ENCODE peak calls at places on chromosomes 6 and 20, in four cellular contexts. One of them, this sample, is unnamed. For H3K4me1, the result is how much of the 10 kb centered on the place peaks cover.

GRCh38 chr20:49340161-49340966 is 62.5 kb upstream of the ZNFX1 start:
- DNase-seq in adipocyte: no peak
- DNase-seq in adrenal gland: no peak
- DNase-seq in H9: no peak
- DNase-seq in this sample: no peak

GRCh38 chr6:354631-355280 is 36.8 kb upstream of the IRF4 start:
- DNase-seq in adipocyte: no peak
- DNase-seq in adrenal gland: no peak
- DNase-seq in H9: no peak
- DNase-seq in this sample: peak

GRCh38 chr6:5705256-5705655 is 301.5 kb downstream of the NRN1 start:
- DNase-seq in adipocyte: no peak
- DNase-seq in adrenal gland: no peak
- DNase-seq in H9: no peak
- DNase-seq in this sample: no peak

GRCh38 chr20:46123482-46124245 is 5.5 kb downstream of the CD40 start:
- DNase-seq in adipocyte: no peak
- DNase-seq in adrenal gland: no peak
- DNase-seq in H9: no peak
- DNase-seq in this sample: no peak

GRCh38 chr6:136090929-136091328 is 159.2 kb downstream of the MTFR2 start:
- DNase-seq in adipocyte: no peak
- DNase-seq in adrenal gland: no peak
- DNase-seq in H9: no peak
- DNase-seq in this sample: no peak

GRCh38 chr6:17705778-17706579 is 746 bp downstream of the NUP153 start:
- DNase-seq in adipocyte: peak
- DNase-seq in adrenal gland: peak
- DNase-seq in H9: peak
- DNase-seq in this sample: peak

GRCh38 chr6:160431791-160432404 is 83.7 kb downstream of the SLC22A3 start:
- DNase-seq in adipocyte: no peak
- DNase-seq in adrenal gland: no peak
- DNase-seq in H9: no peak
- DNase-seq in this sample: no peak

GRCh38 chr20:8464368-8464767 is 332.3 kb downstream of the PLCB1 start:
- DNase-seq in adipocyte: no peak
- DNase-seq in adrenal gland: no peak
- DNase-seq in H9: no peak
- DNase-seq in this sample: peak

GRCh38 chr6:85747093-85747492 is 104.4 kb upstream of the SYNCRIP start:
- DNase-seq in adipocyte: peak
- DNase-seq in adrenal gland: no peak
- DNase-seq in H9: no peak
- DNase-seq in this sample: no peak

GRCh38 chr6:168196385-168196860 is 117.4 kb upstream of the FRMD1 start:
- DNase-seq in adipocyte: no peak
- DNase-seq in adrenal gland: no peak
- DNase-seq in H9: peak
- DNase-seq in this sample: no peak

GRCh38 chr6:143337201-143337949 is 113.1 kb downstream of the ADAT2 start:
- DNase-seq in adipocyte: no peak
- DNase-seq in adrenal gland: peak
- DNase-seq in H9: peak
- DNase-seq in this sample: peak

GRCh38 chr20:23003077-23003476 is 32.0 kb upstream of the SSTR4 start:
- DNase-seq in adipocyte: no peak
- DNase-seq in adrenal gland: no peak
- DNase-seq in H9: no peak
- DNase-seq in this sample: no peak

GRCh38 chr6:34982424-34982852 is 93.4 kb downstream of the ANKS1A start:
- DNase-seq in adipocyte: peak
- DNase-seq in adrenal gland: no peak
- DNase-seq in H9: no peak
- DNase-seq in this sample: peak

GRCh38 chr6:147821266-147821665 is 312.8 kb downstream of the SAMD5 start:
- DNase-seq in adipocyte: no peak
- DNase-seq in adrenal gland: no peak
- DNase-seq in H9: no peak
- DNase-seq in this sample: no peak

GRCh38 chr20:41386502-41387427 is 20.1 kb upstream of the EMILIN3 start:
- DNase-seq in adipocyte: peak
- DNase-seq in adrenal gland: no peak
- DNase-seq in H9: no peak
- DNase-seq in this sample: no peak

GRCh38 chr20:36645998-36646397 is at the start of gene SLA2:
- DNase-seq in adipocyte: no peak
- DNase-seq in adrenal gland: no peak
- DNase-seq in H9: no peak
- DNase-seq in this sample: peak

GRCh38 chr20:62975812-62976413 is 23.4 kb downstream of the SLC17A9 start:
- DNase-seq in adipocyte: no peak
- DNase-seq in adrenal gland: no peak
- DNase-seq in H9: no peak
- DNase-seq in this sample: no peak
- H3K4me1 ChIP-seq in adipocyte: under half
- H3K4me1 ChIP-seq in adrenal gland: under half
- H3K4me1 ChIP-seq in H9: under half
- H3K4me1 ChIP-seq in this sample: under half

GRCh38 chr6:122043421-122043820 is 356.0 kb upstream of the HSF2 start:
- DNase-seq in adipocyte: peak
- DNase-seq in adrenal gland: no peak
- DNase-seq in H9: no peak
- DNase-seq in this sample: no peak
- H3K4me1 ChIP-seq in adipocyte: under half
- H3K4me1 ChIP-seq in adrenal gland: under half
- H3K4me1 ChIP-seq in H9: under half
- H3K4me1 ChIP-seq in this sample: under half

GRCh38 chr6:45988635-45989034 is 27.0 kb downstream of the CLIC5 start:
- DNase-seq in adipocyte: no peak
- DNase-seq in adrenal gland: no peak
- DNase-seq in H9: peak
- DNase-seq in this sample: no peak
- H3K4me1 ChIP-seq in adipocyte: under half
- H3K4me1 ChIP-seq in adrenal gland: under half
- H3K4me1 ChIP-seq in H9: under half
- H3K4me1 ChIP-seq in this sample: under half

GRCh38 chr6:159181914-159182313 is 12.7 kb downstream of the FNDC1 start:
- DNase-seq in adipocyte: no peak
- DNase-seq in adrenal gland: no peak
- DNase-seq in H9: no peak
- DNase-seq in this sample: no peak
- H3K4me1 ChIP-seq in adipocyte: under half
- H3K4me1 ChIP-seq in adrenal gland: under half
- H3K4me1 ChIP-seq in H9: under half
- H3K4me1 ChIP-seq in this sample: under half

GRCh38 chr6:21773199-21773974 is 179.8 kb downstream of the SOX4 start:
- DNase-seq in adipocyte: no peak
- DNase-seq in adrenal gland: no peak
- DNase-seq in H9: no peak
- DNase-seq in this sample: no peak

GRCh38 chr6:21769405-21769851 is 175.9 kb downstream of the SOX4 start:
- DNase-seq in adipocyte: peak
- DNase-seq in adrenal gland: no peak
- DNase-seq in H9: peak
- DNase-seq in this sample: no peak

GRCh38 chr6:21771626-21772320 is 178.2 kb downstream of the SOX4 start:
- DNase-seq in adipocyte: no peak
- DNase-seq in adrenal gland: no peak
- DNase-seq in H9: no peak
- DNase-seq in this sample: no peak

GRCh38 chr6:21769973-21770372 is 176.4 kb downstream of the SOX4 start:
- DNase-seq in adipocyte: no peak
- DNase-seq in adrenal gland: no peak
- DNase-seq in H9: no peak
- DNase-seq in this sample: no peak

GRCh38 chr6:21772467-21772866 is 178.9 kb downstream of the SOX4 start:
- DNase-seq in adipocyte: no peak
- DNase-seq in adrenal gland: no peak
- DNase-seq in H9: no peak
- DNase-seq in this sample: no peak
- H3K4me1 ChIP-seq in adipocyte: under half
- H3K4me1 ChIP-seq in adrenal gland: under half
- H3K4me1 ChIP-seq in H9: under half
- H3K4me1 ChIP-seq in this sample: under half

GRCh38 chr20:59435496-59435895 is 135.1 kb downstream of the EDN3 start:
- DNase-seq in adipocyte: no peak
- DNase-seq in adrenal gland: no peak
- DNase-seq in H9: no peak
- DNase-seq in this sample: no peak

GRCh38 chr20:59428006-59428405 is 127.6 kb downstream of the EDN3 start:
- DNase-seq in adipocyte: no peak
- DNase-seq in adrenal gland: no peak
- DNase-seq in H9: no peak
- DNase-seq in this sample: no peak

GRCh38 chr20:59434950-59435349 is 134.5 kb downstream of the EDN3 start:
- DNase-seq in adipocyte: no peak
- DNase-seq in adrenal gland: no peak
- DNase-seq in H9: no peak
- DNase-seq in this sample: no peak

GRCh38 chr20:59428441-59429205 is 128.2 kb downstream of the EDN3 start:
- DNase-seq in adipocyte: no peak
- DNase-seq in adrenal gland: no peak
- DNase-seq in H9: no peak
- DNase-seq in this sample: no peak

DNA sequence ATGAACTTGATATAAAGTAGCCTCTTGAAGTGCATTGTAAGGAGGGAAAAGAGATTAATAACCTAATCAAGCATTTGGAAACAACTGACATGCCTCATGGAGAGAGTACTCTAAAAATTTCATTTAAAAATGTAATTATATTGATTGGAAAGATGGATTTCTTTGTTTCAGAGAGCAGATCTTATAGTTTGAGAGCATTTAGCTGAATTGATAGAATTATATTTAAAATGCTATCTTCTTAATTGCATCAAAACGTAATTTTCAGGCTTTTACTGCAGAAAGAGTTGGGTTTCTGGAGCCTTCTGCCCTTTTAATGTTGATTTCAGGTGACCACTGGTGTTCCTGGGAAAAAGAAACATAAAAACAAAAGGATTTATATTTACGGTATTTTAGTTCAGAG is 130.6 kb downstream of the EDN3 start:
- DNase-seq in adipocyte: no peak
- DNase-seq in adrenal gland: no peak
- DNase-seq in H9: no peak
- DNase-seq in this sample: no peak
- H3K4me1 ChIP-seq in adipocyte: under half
- H3K4me1 ChIP-seq in adrenal gland: under half
- H3K4me1 ChIP-seq in H9: under half
- H3K4me1 ChIP-seq in this sample: under half

GRCh38 chr20:63241272-63241671 is 5.6 kb downstream of the BIRC7 start:
- DNase-seq in adipocyte: no peak
- DNase-seq in adrenal gland: no peak
- DNase-seq in H9: no peak
- DNase-seq in this sample: no peak

GRCh38 chr20:63243604-63244247 is 8.0 kb downstream of the BIRC7 start:
- DNase-seq in adipocyte: no peak
- DNase-seq in adrenal gland: no peak
- DNase-seq in H9: no peak
- DNase-seq in this sample: no peak

GRCh38 chr20:63244468-63244867 is 8.8 kb downstream of the BIRC7 start:
- DNase-seq in adipocyte: no peak
- DNase-seq in adrenal gland: no peak
- DNase-seq in H9: no peak
- DNase-seq in this sample: no peak

GRCh38 chr20:63240004-63240403 is 4.3 kb downstream of the BIRC7 start:
- DNase-seq in adipocyte: no peak
- DNase-seq in adrenal gland: no peak
- DNase-seq in H9: no peak
- DNase-seq in this sample: no peak

GRCh38 chr20:63242736-63243135 is 7.0 kb downstream of the BIRC7 start:
- DNase-seq in adipocyte: no peak
- DNase-seq in adrenal gland: no peak
- DNase-seq in H9: no peak
- DNase-seq in this sample: no peak
- H3K4me1 ChIP-seq in adipocyte: under half
- H3K4me1 ChIP-seq in adrenal gland: under half
- H3K4me1 ChIP-seq in H9: under half
- H3K4me1 ChIP-seq in this sample: under half

GRCh38 chr6:62246087-62246486 is 39.9 kb downstream of the KHDRBS2 start:
- DNase-seq in adipocyte: no peak
- DNase-seq in adrenal gland: no peak
- DNase-seq in H9: no peak
- DNase-seq in this sample: no peak
- H3K4me1 ChIP-seq in adipocyte: under half
- H3K4me1 ChIP-seq in adrenal gland: under half
- H3K4me1 ChIP-seq in H9: under half
- H3K4me1 ChIP-seq in this sample: under half

This sample was measured in OCI-LY7.